ENCODE peak calls at places on chromosomes 2 and 18, in nine cellular contexts. K is A549, A is tibial nerve, D is spleen, E is NB4, U is IMR-90, L is HCT116, C is heart left ventricle, T is vagina. W is an unnamed sample.

GRCh38 chr18:58042826-58043362 is 1.1 kb upstream of the NEDD4L start:
- DNase-seq in K (no peak), A (no peak), D (no peak), E (peak), U (no peak), L (no peak), C (no peak), T (no peak), W (no peak)

GRCh38 chr18:34866739-34867138 is 156.6 kb downstream of the DTNA start:
- DNase-seq in K (no peak), A (no peak), D (no peak), E (no peak), U (peak), L (no peak), C (no peak), T (no peak), W (no peak)

GRCh38 chr18:79523221-79523737 is 127.5 kb downstream of the NFATC1 start:
- DNase-seq in K (no peak), A (no peak), D (peak), E (no peak), U (no peak), L (no peak), C (no peak), T (no peak), W (no peak)

GRCh38 chr2:15602393-15602792 is 10.7 kb downstream of the DDX1 start:
- DNase-seq in K (no peak), A (no peak), D (no peak), E (no peak), U (no peak), L (no peak), C (no peak), T (no peak), W (no peak)

GRCh38 chr18:75121266-75121665 is 87.7 kb downstream of the PTGR3 start:
- DNase-seq in K (no peak), A (no peak), D (no peak), E (no peak), U (no peak), L (no peak), C (no peak), T (no peak), W (no peak)

GRCh38 chr2:86039178-86039962 is 66.3 kb downstream of the POLR1A start:
- DNase-seq in K (no peak), A (no peak), D (no peak), E (no peak), U (no peak), L (no peak), C (no peak), T (no peak), W (peak)

GRCh38 chr18:72672364-72673151 is 128.4 kb upstream of the CBLN2 start:
- DNase-seq in K (peak), A (no peak), D (no peak), E (peak), U (peak), L (no peak), C (no peak), T (no peak), W (no peak)

GRCh38 chr2:206989306-206989705 is 50.0 kb downstream of the CPO start:
- DNase-seq in K (peak), A (no peak), D (peak), E (peak), U (no peak), L (peak), C (no peak), T (no peak), W (no peak)

GRCh38 chr2:219184116-219184515 is 6.0 kb downstream of the RETREG2 start:
- DNase-seq in K (no peak), A (no peak), D (no peak), E (no peak), U (no peak), L (no peak), C (no peak), T (no peak), W (no peak)

GRCh38 chr2:40511661-40512213 is 59.8 kb upstream of the SLC8A1 start:
- DNase-seq in K (no peak), A (peak), D (no peak), E (peak), U (peak), L (no peak), C (peak), T (no peak), W (peak)

GRCh38 chr2:88626171-88627054 is 851 bp downstream of the EIF2AK3 start:
- DNase-seq in K (peak), A (peak), D (peak), E (peak), U (no peak), L (no peak), C (peak), T (no peak), W (peak)

GRCh38 chr2:61763605-61764034 is 90.2 kb downstream of the FAM161A start:
- DNase-seq in K (peak), A (no peak), D (peak), E (peak), U (peak), L (peak), C (peak), T (no peak), W (peak)

GRCh38 chr18:24553886-24554285 is 93.4 kb downstream of the HRH4 start:
- DNase-seq in K (no peak), A (no peak), D (no peak), E (no peak), U (no peak), L (no peak), C (no peak), T (no peak), W (no peak)

GRCh38 chr18:61606759-61607158 is 273.5 kb downstream of the CDH20 start:
- DNase-seq in K (peak), A (peak), D (no peak), E (peak), U (peak), L (peak), C (peak), T (no peak), W (peak)

GRCh38 chr18:3508576-3509559 is 58.9 kb downstream of the TGIF1 start:
- DNase-seq in K (no peak), A (no peak), D (no peak), E (peak), U (no peak), L (no peak), C (no peak), T (no peak), W (no peak)

GRCh38 chr2:39171618-39172017 is 50.8 kb upstream of the SOS1 start:
- DNase-seq in K (no peak), A (no peak), D (no peak), E (no peak), U (no peak), L (no peak), C (no peak), T (no peak), W (no peak)

GRCh38 chr18:32920796-32921787 is 148.3 kb upstream of the KLHL14 start:
- DNase-seq in K (peak), A (no peak), D (no peak), E (peak), U (peak), L (no peak), C (no peak), T (no peak), W (no peak)

GRCh38 chr2:56587456-56587855 is 403.7 kb downstream of the CCDC85A start:
- DNase-seq in K (no peak), A (no peak), D (no peak), E (no peak), U (no peak), L (no peak), C (no peak), T (no peak), W (no peak)

GRCh38 chr2:163641986-163642385 is 93.8 kb downstream of the FIGN start:
- DNase-seq in K (no peak), A (no peak), D (no peak), E (no peak), U (peak), L (no peak), C (no peak), T (no peak), W (no peak)

GRCh38 chr2:198950813-198951212 is 506.9 kb downstream of the SATB2 start:
- DNase-seq in K (no peak), A (no peak), D (no peak), E (no peak), U (no peak), L (no peak), C (no peak), T (no peak), W (no peak)

GRCh38 chr18:79471048-79471447 is 75.3 kb downstream of the NFATC1 start:
- DNase-seq in K (no peak), A (no peak), D (no peak), E (no peak), U (no peak), L (no peak), C (no peak), T (no peak), W (peak)

DNA sequence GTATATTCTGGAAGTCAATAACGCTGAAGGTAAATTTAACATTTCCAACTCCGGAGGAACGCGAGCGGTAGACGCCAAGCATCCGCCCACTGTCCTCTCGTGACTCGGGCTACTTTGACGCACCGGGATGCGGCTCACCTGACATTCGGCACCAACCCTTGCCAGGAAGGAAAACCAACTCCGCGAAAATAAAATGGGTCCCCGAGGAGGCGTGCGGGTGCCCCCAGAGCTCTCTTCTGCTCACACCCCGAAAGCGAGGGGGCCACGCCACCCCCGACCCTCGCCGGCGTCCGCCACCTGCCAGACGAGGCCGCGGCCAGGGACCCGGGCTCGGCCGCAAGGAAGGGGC is 661 bp downstream of the ITSN2 start:
- DNase-seq in K (no peak), A (peak), D (peak), E (peak), U (no peak), L (no peak), C (peak), T (no peak), W (peak)
- TF ChIP-seq POLR2A in K (no peak), A (no peak), D (no peak), E (no peak), U (no peak), L (no peak), C (no peak), T (no peak), W (no peak)

GRCh38 chr2:27133195-27133875 is 1.1 kb downstream of the PREB start:
- DNase-seq in K (no peak), A (no peak), D (no peak), E (no peak), U (no peak), L (no peak), C (no peak), T (no peak), W (no peak)

GRCh38 chr2:27134781-27135470 is 490 bp upstream of the PREB start:
- DNase-seq in K (no peak), A (no peak), D (no peak), E (no peak), U (no peak), L (no peak), C (no peak), T (peak), W (no peak)

GRCh38 chr2:27135471-27135955 is 1.1 kb upstream of the PREB start:
- DNase-seq in K (no peak), A (no peak), D (no peak), E (peak), U (no peak), L (no peak), C (no peak), T (no peak), W (no peak)

GRCh38 chr2:27136751-27137150 is 2.3 kb upstream of the PREB start:
- DNase-seq in K (no peak), A (no peak), D (no peak), E (no peak), U (no peak), L (no peak), C (no peak), T (peak), W (no peak)

GRCh38 chr2:27133905-27134780 is at the start of gene PREB:
- DNase-seq in K (peak), A (peak), D (peak), E (peak), U (peak), L (peak), C (peak), T (no peak), W (peak)
- TF ChIP-seq POLR2A in K (peak), A (peak), D (peak), E (peak), U (peak), L (peak), C (peak), T (peak), W (peak)

GRCh38 chr2:96489261-96489660 is 15.9 kb downstream of the NEURL3 start:
- DNase-seq in K (no peak), A (no peak), D (no peak), E (no peak), U (no peak), L (no peak), C (no peak), T (no peak), W (no peak)

GRCh38 chr2:96484096-96484495 is 21.1 kb downstream of the NEURL3 start:
- DNase-seq in K (no peak), A (no peak), D (no peak), E (no peak), U (no peak), L (no peak), C (no peak), T (no peak), W (no peak)

GRCh38 chr2:96485350-96485749 is 19.8 kb downstream of the NEURL3 start:
- DNase-seq in K (no peak), A (no peak), D (no peak), E (no peak), U (no peak), L (no peak), C (no peak), T (no peak), W (no peak)

GRCh38 chr2:96489673-96490072 is 15.5 kb downstream of the NEURL3 start:
- DNase-seq in K (no peak), A (no peak), D (no peak), E (no peak), U (no peak), L (no peak), C (no peak), T (no peak), W (no peak)

DNA sequence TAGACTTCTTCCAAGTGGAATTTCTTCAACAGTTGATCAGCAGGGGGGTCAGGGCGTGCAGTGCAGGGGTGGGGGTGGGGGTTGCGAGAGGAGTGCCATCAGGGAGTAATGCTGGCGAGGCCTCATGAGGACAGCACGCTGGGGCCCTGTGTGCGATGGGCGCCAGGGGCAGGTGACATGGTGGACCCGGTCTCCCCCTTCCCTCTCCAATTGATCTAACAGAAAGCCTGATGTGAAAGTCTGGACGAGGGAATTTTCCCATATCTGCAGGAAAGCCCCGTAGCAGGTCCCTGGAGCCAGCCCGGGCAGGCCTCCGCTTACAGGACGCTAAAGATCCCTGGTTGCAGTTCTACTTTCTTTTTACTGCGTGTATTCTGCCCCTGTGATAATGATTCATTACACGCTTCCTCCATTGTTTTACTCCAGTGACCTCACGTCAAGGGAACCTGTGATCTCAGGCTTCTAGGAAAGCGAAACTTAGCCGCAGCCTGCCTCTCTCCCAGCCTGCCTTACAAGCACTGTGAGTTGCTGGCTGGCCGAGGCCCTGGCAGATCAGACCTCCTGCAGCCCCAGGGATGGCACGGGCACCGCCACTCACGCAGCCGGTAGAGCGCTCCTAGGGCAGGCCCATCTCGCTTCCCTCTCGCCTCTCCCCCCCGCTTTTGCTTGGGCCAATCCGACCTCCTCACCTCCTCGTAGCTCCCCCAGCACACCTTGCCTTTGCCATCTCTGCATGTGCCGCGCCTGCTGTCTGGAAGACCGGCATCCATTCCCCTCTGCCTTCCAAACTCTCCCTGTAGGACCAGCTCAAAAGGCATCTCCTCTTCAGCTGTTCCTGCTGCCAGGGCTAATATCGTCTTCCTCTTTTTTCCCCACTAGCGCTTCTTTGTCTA is 19.2 kb downstream of the NEURL3 start:
- DNase-seq in K (no peak), A (peak), D (peak), E (no peak), U (peak), L (no peak), C (peak), T (no peak), W (peak)
- TF ChIP-seq POLR2A in K (no peak), A (no peak), D (no peak), E (no peak), U (no peak), L (no peak), C (no peak), T (no peak), W (no peak)

GRCh38 chr2:675982-676646 is 1.1 kb downstream of the TMEM18 start:
- DNase-seq in K (peak), A (peak), D (no peak), E (peak), U (peak), L (no peak), C (peak), T (no peak), W (peak)

GRCh38 chr2:677056-677949 is at the start of gene TMEM18:
- DNase-seq in K (peak), A (peak), D (peak), E (peak), U (peak), L (peak), C (peak), T (no peak), W (peak)

GRCh38 chr2:675460-675859 is 1.7 kb downstream of the TMEM18 start:
- DNase-seq in K (no peak), A (no peak), D (peak), E (no peak), U (peak), L (no peak), C (no peak), T (no peak), W (no peak)

GRCh38 chr2:675051-675450 is 2.2 kb downstream of the TMEM18 start:
- DNase-seq in K (no peak), A (no peak), D (no peak), E (no peak), U (no peak), L (no peak), C (no peak), T (no peak), W (no peak)

DNA sequence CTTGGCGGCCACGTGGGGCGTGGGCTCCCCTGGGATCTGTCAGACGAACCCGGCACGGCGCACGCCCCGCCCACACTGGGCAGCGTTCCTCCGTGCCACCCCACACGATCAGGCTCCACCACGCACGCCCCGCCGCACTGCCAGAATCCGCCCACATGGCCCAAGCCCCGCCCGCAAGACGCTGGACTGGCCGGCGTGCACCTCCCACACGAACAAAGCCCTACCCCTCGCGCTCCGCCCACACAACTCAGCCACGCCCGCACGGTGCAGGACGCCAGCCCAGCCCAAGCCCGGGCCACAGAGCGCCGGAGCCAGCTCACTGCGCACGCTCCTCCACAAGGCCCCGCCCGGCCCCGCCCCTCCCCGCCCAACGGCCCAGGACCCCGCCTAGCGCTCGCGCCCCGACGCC is 555 bp downstream of the TMEM18 start:
- DNase-seq in K (peak), A (peak), D (peak), E (peak), U (peak), L (peak), C (peak), T (no peak), W (peak)
- TF ChIP-seq POLR2A in K (no peak), A (no peak), D (no peak), E (no peak), U (no peak), L (no peak), C (no peak), T (no peak), W (no peak)

DNA sequence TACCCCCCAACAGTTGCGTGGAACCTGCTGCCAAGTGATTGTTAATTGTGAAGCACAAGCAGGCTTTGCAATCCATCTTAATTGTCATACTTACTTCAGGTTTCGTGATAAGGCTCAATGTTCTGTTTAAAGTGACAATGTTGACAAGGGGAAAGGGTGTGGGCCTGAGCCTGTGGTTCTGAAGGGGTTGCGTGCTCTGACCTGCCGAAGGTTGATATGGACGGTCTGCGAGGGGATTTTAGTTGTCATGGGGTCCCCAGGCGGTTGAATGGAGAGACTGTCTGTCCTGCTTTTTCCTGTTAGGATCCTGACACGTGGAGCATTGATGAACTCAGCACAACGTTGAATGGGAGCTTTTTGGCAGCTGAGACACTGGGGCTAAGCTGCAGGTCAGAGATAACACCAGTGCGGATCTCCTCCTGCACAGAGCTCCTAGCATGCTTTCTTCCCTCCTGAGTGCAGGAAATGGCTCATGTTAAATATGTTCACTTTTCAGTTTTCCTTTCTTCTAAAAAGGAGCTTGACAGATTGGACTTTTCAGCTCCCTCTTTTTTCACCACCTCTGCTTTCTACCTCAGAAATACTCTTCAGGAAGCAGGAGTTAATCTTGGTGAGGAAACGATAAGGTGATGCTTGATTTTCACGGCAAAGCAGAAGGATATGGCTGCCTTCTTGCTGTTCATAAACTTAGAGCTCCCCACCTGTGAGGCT is 62.9 kb upstream of the ZEB2 start:
- DNase-seq in K (no peak), A (no peak), D (no peak), E (no peak), U (no peak), L (no peak), C (no peak), T (no peak), W (no peak)
- TF ChIP-seq POLR2A in K (no peak), A (no peak), D (no peak), E (no peak), U (no peak), L (no peak), C (no peak), T (no peak), W (no peak)

GRCh38 chr2:28035816-28036215 is 145.3 kb downstream of the BABAM2 start:
- DNase-seq in K (no peak), A (no peak), D (no peak), E (no peak), U (no peak), L (no peak), C (no peak), T (no peak), W (no peak)
- TF ChIP-seq POLR2A in K (no peak), A (no peak), D (no peak), E (no peak), U (no peak), L (no peak), C (no peak), T (no peak), W (no peak)

GRCh38 chr2:190973262-190973661 is 40.7 kb downstream of the STAT1 start:
- DNase-seq in K (no peak), A (no peak), D (no peak), E (no peak), U (no peak), L (no peak), C (no peak), T (no peak), W (no peak)

GRCh38 chr2:190972213-190972612 is 41.8 kb downstream of the STAT1 start:
- DNase-seq in K (no peak), A (no peak), D (no peak), E (no peak), U (no peak), L (no peak), C (no peak), T (no peak), W (no peak)

GRCh38 chr2:190970170-190970569 is 43.8 kb downstream of the STAT1 start:
- DNase-seq in K (no peak), A (no peak), D (no peak), E (no peak), U (no peak), L (no peak), C (no peak), T (no peak), W (no peak)

GRCh38 chr2:190972846-190973245 is 41.1 kb downstream of the STAT1 start:
- DNase-seq in K (no peak), A (no peak), D (no peak), E (no peak), U (no peak), L (no peak), C (no peak), T (no peak), W (no peak)

GRCh38 chr2:190970872-190971506 is 43.0 kb downstream of the STAT1 start:
- DNase-seq in K (no peak), A (peak), D (no peak), E (peak), U (no peak), L (no peak), C (no peak), T (no peak), W (no peak)
- TF ChIP-seq POLR2A in K (no peak), A (no peak), D (no peak), E (no peak), U (no peak), L (no peak), C (no peak), T (no peak), W (no peak)

W was measured in sigmoid colon.